ENCODE peak calls at places on chromosomes 6 and 20, in eight cellular contexts. F is mesothelial cell of epicardium, K is cardiac fibroblast, Y is endothelial cell, E is activated B cell treated with CpG ODN at 0.5 μM for 24 hours, C is vagina, L is AG04449, H is spleen. I is an unnamed sample.

GRCh38 chr20:7171911-7172310 is 404.4 kb downstream of the BMP2 start:
- DNase-seq in L (no peak), C (no peak), H (no peak), Y (no peak), K (peak), F (no peak), E (no peak), I (no peak)

GRCh38 chr6:108993876-108994275 is 100.8 kb downstream of the SESN1 start:
- DNase-seq in K (no peak), Y (no peak), C (no peak), F (no peak), L (no peak), H (no peak), E (no peak), I (no peak)

GRCh38 chr6:28134015-28134414 is 7.7 kb upstream of the ZKSCAN8 start:
- DNase-seq in E (no peak), L (no peak), K (peak), Y (peak), H (no peak), C (no peak), F (no peak), I (no peak)

GRCh38 chr6:165770430-165771082 is 107.5 kb upstream of the PDE10A start:
- DNase-seq in K (no peak), L (no peak), C (no peak), H (no peak), Y (no peak), E (no peak), F (no peak), I (no peak)

GRCh38 chr6:109448615-109449014 is 7.0 kb downstream of the MICAL1 start:
- DNase-seq in F (no peak), C (peak), K (no peak), L (no peak), Y (no peak), H (no peak), E (no peak), I (no peak)

GRCh38 chr20:57622579-57623381 is 2.6 kb upstream of the ZBP1 start:
- DNase-seq in Y (peak), F (no peak), E (peak), C (no peak), L (no peak), H (peak), K (peak), I (peak)

GRCh38 chr6:119830494-119831295 is 481.1 kb upstream of the MAN1A1 start:
- DNase-seq in L (no peak), H (no peak), F (no peak), K (no peak), C (no peak), Y (no peak), E (no peak), I (no peak)

GRCh38 chr6:149473080-149474052 is 11.4 kb downstream of the ZC3H12D start:
- DNase-seq in L (no peak), E (peak), C (no peak), H (peak), Y (no peak), K (no peak), F (no peak), I (no peak)

GRCh38 chr20:63087872-63088680 is 81.3 kb upstream of the BHLHE23 start:
- DNase-seq in L (no peak), H (peak), F (peak), C (no peak), E (no peak), K (no peak), Y (no peak), I (no peak)

GRCh38 chr6:162485464-162485863 is 242.1 kb downstream of the PRKN start:
- DNase-seq in E (no peak), F (no peak), L (no peak), C (no peak), Y (no peak), K (no peak), H (no peak), I (no peak)

GRCh38 chr6:81246200-81246599 is 506.3 kb downstream of the TENT5A start:
- DNase-seq in H (no peak), Y (no peak), K (peak), F (no peak), L (no peak), C (no peak), E (no peak), I (no peak)

GRCh38 chr6:142551145-142551811 is 249.5 kb downstream of the ADGRG6 start:
- DNase-seq in L (no peak), K (peak), H (no peak), C (no peak), F (no peak), Y (no peak), E (no peak), I (no peak)
- TF ChIP-seq CTCF in L (no peak), K (peak), H (no peak), C (no peak), F (no peak), Y (no peak), E (no peak), I (no peak)

GRCh38 chr6:160733045-160733646 is 31.1 kb downstream of the PLG start:
- DNase-seq in F (no peak), L (no peak), C (no peak), E (no peak), Y (peak), K (peak), H (no peak), I (peak)
- TF ChIP-seq CTCF in F (peak), L (peak), C (peak), E (no peak), Y (peak), K (peak), H (peak), I (peak)

GRCh38 chr6:157329829-157330228 is 6.5 kb upstream of the TMEM242 start:
- DNase-seq in Y (no peak), H (no peak), K (peak), L (no peak), C (no peak), F (no peak), E (no peak), I (no peak)
- TF ChIP-seq CTCF in Y (no peak), H (no peak), K (no peak), L (no peak), C (no peak), F (no peak), E (no peak), I (no peak)

DNA sequence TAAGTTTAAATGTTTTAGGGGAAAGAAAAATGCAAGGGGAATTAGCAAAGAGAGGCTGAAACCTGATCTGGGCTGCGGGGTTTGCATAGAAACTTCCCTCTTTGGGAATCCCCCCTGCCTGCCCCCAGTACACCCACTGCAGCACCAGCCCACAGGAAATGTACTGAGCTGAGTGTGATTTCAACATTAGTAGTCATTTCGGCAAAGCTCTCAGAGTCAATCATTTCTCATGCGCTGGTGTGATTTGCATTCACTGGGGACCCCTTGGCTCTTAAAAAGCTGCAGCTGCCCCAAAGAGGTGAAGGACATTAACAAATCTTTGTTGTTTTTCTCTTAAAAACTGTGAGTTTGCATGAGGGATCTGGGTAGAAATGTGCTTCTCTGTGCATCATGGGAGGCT is 859.3 kb downstream of the MAFB start:
- DNase-seq in E (peak), F (no peak), H (no peak), K (no peak), L (no peak), Y (no peak), C (no peak), I (no peak)
- TF ChIP-seq CTCF in E (no peak), F (no peak), H (no peak), K (no peak), L (no peak), Y (no peak), C (no peak), I (no peak)

GRCh38 chr6:56756791-56757582 is 114.3 kb upstream of the DST start:
- DNase-seq in L (no peak), H (no peak), C (no peak), E (no peak), Y (no peak), K (no peak), F (no peak), I (no peak)

GRCh38 chr6:56758553-56758952 is 115.9 kb upstream of the DST start:
- DNase-seq in E (no peak), H (no peak), L (no peak), K (no peak), Y (no peak), C (no peak), F (no peak), I (no peak)

GRCh38 chr6:56756219-56756789 is 113.6 kb upstream of the DST start:
- DNase-seq in C (no peak), L (no peak), Y (no peak), H (no peak), K (no peak), E (no peak), F (no peak), I (no peak)

GRCh38 chr6:56758120-56758519 is 115.4 kb upstream of the DST start:
- DNase-seq in K (peak), C (no peak), F (no peak), Y (no peak), H (no peak), L (no peak), E (no peak), I (no peak)

GRCh38 chr6:56757585-56757984 is 114.9 kb upstream of the DST start:
- DNase-seq in L (no peak), H (no peak), F (no peak), K (peak), Y (no peak), E (no peak), C (no peak), I (no peak)
- TF ChIP-seq CTCF in L (peak), H (no peak), F (no peak), K (peak), Y (no peak), E (no peak), C (no peak), I (peak)

GRCh38 chr6:168132531-168133184 is 53.6 kb upstream of the FRMD1 start:
- DNase-seq in F (no peak), K (peak), L (no peak), E (no peak), H (no peak), C (peak), Y (peak), I (peak)
- TF ChIP-seq CTCF in F (peak), K (peak), L (peak), E (no peak), H (peak), C (no peak), Y (no peak), I (peak)

DNA sequence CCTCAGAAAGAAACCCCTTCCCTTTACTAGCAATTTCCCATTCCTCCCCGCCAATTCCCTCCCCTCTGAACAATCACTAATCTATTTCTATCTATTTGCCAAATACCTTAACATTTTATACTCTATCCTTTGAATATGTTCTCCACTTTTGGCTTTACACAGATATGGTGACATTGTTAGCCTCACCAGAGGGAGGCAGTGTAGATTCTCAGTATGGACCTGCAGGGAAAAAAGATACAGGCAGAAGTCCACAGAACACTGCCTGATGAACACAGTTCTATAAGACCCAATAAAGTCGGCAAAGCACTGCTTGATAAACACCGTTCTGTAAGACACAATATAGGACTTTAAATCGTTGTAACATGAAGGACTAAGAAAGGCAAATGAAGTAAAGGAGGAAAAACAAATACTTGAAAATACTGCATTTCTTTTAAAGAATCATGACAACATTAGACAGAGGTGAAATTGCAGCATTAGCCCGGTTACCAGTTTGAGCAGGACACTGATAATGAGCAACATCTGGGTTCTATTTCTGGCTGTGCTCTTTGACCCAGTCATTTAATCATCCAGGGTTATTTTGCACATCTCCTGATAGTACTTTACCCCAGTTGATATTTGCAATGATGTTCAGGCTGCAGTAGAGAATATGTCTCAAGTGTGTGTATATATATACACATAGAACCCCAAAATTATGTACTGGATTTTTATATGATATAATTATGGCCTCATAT is 296.8 kb downstream of the UTRN start:
- DNase-seq in H (no peak), F (no peak), L (no peak), Y (peak), E (no peak), K (peak), C (no peak), I (no peak)
- TF ChIP-seq CTCF in H (peak), F (no peak), L (peak), Y (peak), E (no peak), K (peak), C (no peak), I (peak)

GRCh38 chr6:62150048-62150663 is 135.9 kb downstream of the KHDRBS2 start:
- DNase-seq in K (peak), L (no peak), H (no peak), E (no peak), C (no peak), F (no peak), Y (peak), I (no peak)
- TF ChIP-seq CTCF in K (peak), L (peak), H (peak), E (no peak), C (no peak), F (peak), Y (peak), I (peak)

DNA sequence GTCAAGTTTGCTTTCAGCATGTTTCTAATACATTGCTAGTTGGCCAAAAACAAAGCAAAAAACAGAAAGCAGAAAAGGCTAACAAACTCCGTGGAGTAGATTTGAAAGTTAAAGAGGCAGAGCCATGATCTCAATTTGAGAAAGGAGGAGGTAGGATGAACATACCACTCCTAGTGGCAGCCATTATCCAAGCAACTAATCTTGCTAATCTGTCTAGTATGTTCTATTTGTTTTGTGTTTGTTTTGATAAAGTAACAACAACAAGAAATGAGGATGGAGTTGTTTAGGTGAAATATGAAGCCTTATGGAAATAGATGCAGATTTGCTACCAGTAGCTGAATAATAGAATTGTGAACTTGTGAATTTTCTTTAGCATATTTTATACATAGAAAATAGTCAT is 295.5 kb upstream of the PRDM1 start:
- DNase-seq in E (no peak), L (no peak), Y (no peak), F (no peak), C (no peak), H (no peak), K (no peak), I (no peak)
- TF ChIP-seq CTCF in E (no peak), L (peak), Y (no peak), F (no peak), C (no peak), H (no peak), K (peak), I (no peak)

GRCh38 chr6:45226081-45226480 is 102.0 kb upstream of the RUNX2 start:
- DNase-seq in L (no peak), E (no peak), Y (no peak), C (no peak), H (no peak), F (no peak), K (no peak), I (no peak)
- TF ChIP-seq CTCF in L (no peak), E (no peak), Y (peak), C (no peak), H (no peak), F (peak), K (peak), I (no peak)

I was measured in progenitor cell of endocrine pancreas.